ENCODE peak calls at places on chromosomes 7 and 10, in four cellular contexts. I is NT2/D1, U is H9, Q is GM23248. J is an unnamed sample.

GRCh38 chr7:34143397-34143796 is 238.1 kb downstream of the BMPER start:
- DNase-seq in Q (peak; percentile 73), U (no peak), I (no peak), J (no peak)

GRCh38 chr7:28409716-28410627 is 2.3 kb upstream of the CREB5 start:
- DNase-seq in Q (peak; percentile 82), U (peak; percentile 60), I (no peak), J (peak; percentile 26)

GRCh38 chr10:43427166-43427825 is 9.6 kb upstream of the ZNF487 start:
- DNase-seq in Q (no peak), I (no peak), U (no peak), J (no peak)

GRCh38 chr7:45888185-45888992 is at the start of gene IGFBP1:
- DNase-seq in U (peak; percentile 45), I (no peak), Q (peak; percentile 70), J (no peak)

GRCh38 chr10:97494863-97495506 is 3.2 kb downstream of the MMS19 start:
- DNase-seq in I (no peak), U (peak; percentile 71), Q (peak; percentile 38), J (no peak)

GRCh38 chr10:125878957-125879835 is 1.9 kb downstream of the DHX32 start:
- DNase-seq in Q (peak; percentile 91), U (no peak), I (no peak), J (peak; percentile 92)

GRCh38 chr10:110681023-110681681 is 37.0 kb downstream of the RBM20 start:
- DNase-seq in I (no peak), U (peak; percentile 79), Q (peak; percentile 30), J (peak; percentile 37)

GRCh38 chr10:200405-200804 is 65.2 kb downstream of the ZMYND11 start:
- DNase-seq in U (no peak), I (no peak), Q (peak; percentile 47), J (no peak)

GRCh38 chr10:69337312-69338132 is 59.2 kb downstream of the HK1 start:
- DNase-seq in U (no peak), Q (peak; percentile 88), I (no peak), J (no peak)

GRCh38 chr7:129169705-129170319 is 18.6 kb upstream of the SMO start:
- DNase-seq in I (no peak), U (peak; percentile 47), Q (no peak), J (no peak)

GRCh38 chr7:28091190-28091589 is 89.4 kb downstream of the JAZF1 start:
- DNase-seq in U (no peak), I (no peak), Q (no peak), J (no peak)

GRCh38 chr10:82621680-82622079 is 746.7 kb downstream of the NRG3 start:
- DNase-seq in I (no peak), Q (no peak), U (no peak), J (no peak)

GRCh38 chr7:106377847-106378361 is 93.1 kb upstream of the NAMPT start:
- DNase-seq in I (no peak), Q (no peak), U (no peak), J (no peak)

GRCh38 chr10:74589226-74589673 is 237.2 kb upstream of the KAT6B start:
- DNase-seq in I (no peak), Q (peak; percentile 97), U (no peak), J (peak; percentile 73)

GRCh38 chr10:32374605-32375004 is 27.6 kb upstream of the EPC1 start:
- DNase-seq in Q (no peak), U (no peak), I (no peak), J (no peak)

GRCh38 chr10:132339276-132339675 is 7.3 kb downstream of the LRRC27 start:
- DNase-seq in I (no peak), Q (no peak), U (no peak), J (no peak)

GRCh38 chr10:87794285-87794684 is 23.7 kb downstream of the ATAD1 start:
- DNase-seq in U (no peak), Q (no peak), I (no peak), J (no peak)

GRCh38 chr10:88920198-88920597 is 32.4 kb downstream of the ACTA2 start:
- DNase-seq in U (no peak), Q (peak; percentile 86), I (no peak), J (no peak)

GRCh38 chr10:131773989-131774343 is 126.8 kb upstream of the PPP2R2D start:
- DNase-seq in U (no peak), I (no peak), Q (no peak), J (no peak)

GRCh38 chr7:90681336-90682019 is 85.4 kb downstream of the CDK14 start:
- DNase-seq in I (no peak), U (no peak), Q (peak; percentile 21), J (no peak)

GRCh38 chr7:130897515-130898419 is 163.8 kb upstream of the KLF14 start:
- DNase-seq in Q (peak; percentile 47), I (no peak), U (no peak), J (peak; percentile 35)

GRCh38 chr10:22429146-22429545 is 83.8 kb downstream of the SPAG6 start:
- DNase-seq in U (no peak), I (no peak), Q (no peak), J (peak; percentile 48)

GRCh38 chr10:68537796-68538195 is 10.5 kb upstream of the SLC25A16 start:
- DNase-seq in I (no peak), U (no peak), Q (no peak), J (no peak)

GRCh38 chr10:127977368-127978009 is 70.6 kb downstream of the PTPRE start:
- DNase-seq in I (no peak), U (peak; percentile 29), Q (peak; percentile 81), J (peak; percentile 17)

GRCh38 chr10:76553231-76553630 is 1084.4 kb downstream of the KCNMA1 start:
- DNase-seq in Q (no peak), U (no peak), I (no peak), J (no peak)

GRCh38 chr10:27503498-27504006 is 552 bp upstream of the RAB18 start:
- DNase-seq in I (no peak), Q (no peak), U (no peak), J (no peak)

GRCh38 chr7:39130740-39131538 is 153.2 kb downstream of the POU6F2 start:
- DNase-seq in U (no peak), Q (no peak), I (no peak), J (no peak)

GRCh38 chr7:130394421-130395188 is 14.3 kb downstream of the CPA1 start:
- DNase-seq in I (no peak), Q (no peak), U (no peak), J (no peak)

GRCh38 chr10:66931340-66931948 is 5.6 kb downstream of the LRRTM3 start:
- DNase-seq in Q (peak; percentile 62), I (peak; percentile 30), U (no peak), J (peak; percentile 97)

GRCh38 chr7:120725376-120726039 is 132.4 kb downstream of the TSPAN12 start:
- DNase-seq in I (no peak), Q (peak; percentile 81), U (no peak), J (peak; percentile 64)

GRCh38 chr10:43712821-43713584 is 64.3 kb upstream of the ZNF32 start:
- DNase-seq in Q (peak; percentile 39), I (no peak), U (no peak), J (no peak)

GRCh38 chr10:124040454-124040853 is 52.9 kb downstream of the CHST15 start:
- DNase-seq in I (no peak), Q (no peak), U (no peak), J (no peak)
- H3K9ac ChIP-seq in I (no peak overlapping the region), Q (no peak overlapping the region), U (no peak overlapping the region), J (no peak overlapping the region)

GRCh38 chr10:86164216-86164774 is 202.3 kb downstream of the GRID1 start:
- DNase-seq in I (no peak), Q (no peak), U (no peak), J (no peak)
- H3K9ac ChIP-seq in I (no peak overlapping the region), Q (no peak overlapping the region), U (no peak overlapping the region), J (no peak overlapping the region)

GRCh38 chr7:97422046-97422445 is 304.5 kb downstream of the SDHAF3 start:
- DNase-seq in Q (no peak), I (no peak), U (no peak), J (no peak)
- H3K9ac ChIP-seq in Q (no peak overlapping the region), I (no peak overlapping the region), U (no peak overlapping the region), J (no peak overlapping the region)

DNA sequence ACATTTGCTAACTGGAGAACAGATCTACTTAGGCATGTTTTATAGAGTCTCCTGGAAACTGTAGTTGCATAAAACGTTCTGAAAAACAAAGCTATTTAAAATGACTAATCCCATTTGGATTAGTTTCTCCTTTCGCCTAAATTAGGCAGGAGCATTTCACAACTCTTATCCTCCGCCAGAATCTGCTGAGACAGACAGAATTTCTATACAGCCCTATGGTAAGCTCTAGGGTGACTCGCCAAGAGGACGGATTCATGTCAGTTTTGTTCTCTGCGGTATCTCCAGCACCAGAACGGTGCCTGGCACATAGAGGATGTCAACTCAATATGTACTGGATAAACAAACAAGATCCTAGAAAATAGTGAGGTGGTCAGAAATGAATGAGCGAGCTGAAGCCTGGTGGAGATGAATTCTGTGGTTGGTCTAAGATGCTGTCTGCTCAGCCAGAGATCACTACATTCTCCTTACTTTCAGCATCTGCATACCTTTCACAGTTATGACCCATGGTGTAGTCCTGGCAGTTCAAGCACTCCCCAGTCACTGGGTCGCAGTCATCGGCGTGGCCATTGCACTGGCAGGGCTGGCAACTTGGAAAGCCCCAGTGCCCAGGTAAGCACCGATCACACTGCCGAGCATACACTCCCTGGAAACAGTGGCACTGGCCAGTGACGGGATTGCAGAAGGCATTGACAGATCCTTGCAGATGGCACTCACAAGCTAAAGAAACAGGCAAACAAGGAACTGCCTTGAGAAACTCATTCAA is 44.0 kb downstream of the LAMB1 start:
- DNase-seq in I (no peak), Q (peak; percentile 92), U (no peak), J (no peak)
- H3K9ac ChIP-seq in I (no peak overlapping the region), Q (no peak overlapping the region), U (no peak overlapping the region), J (no peak overlapping the region)

GRCh38 chr10:133396035-133396624 is 2.2 kb downstream of the MTG1 start:
- DNase-seq in U (no peak), Q (peak; percentile 30), I (no peak), J (no peak)

GRCh38 chr10:133394801-133395221 is 854 bp downstream of the MTG1 start:
- DNase-seq in I (no peak), Q (peak; percentile 37), U (no peak), J (no peak)

GRCh38 chr10:133393401-133394063 is 425 bp upstream of the MTG1 start:
- DNase-seq in U (peak; percentile 31), I (no peak), Q (no peak), J (no peak)

GRCh38 chr10:133391761-133392518 is 2.0 kb upstream of the MTG1 start:
- DNase-seq in U (no peak), Q (no peak), I (no peak), J (no peak)

DNA sequence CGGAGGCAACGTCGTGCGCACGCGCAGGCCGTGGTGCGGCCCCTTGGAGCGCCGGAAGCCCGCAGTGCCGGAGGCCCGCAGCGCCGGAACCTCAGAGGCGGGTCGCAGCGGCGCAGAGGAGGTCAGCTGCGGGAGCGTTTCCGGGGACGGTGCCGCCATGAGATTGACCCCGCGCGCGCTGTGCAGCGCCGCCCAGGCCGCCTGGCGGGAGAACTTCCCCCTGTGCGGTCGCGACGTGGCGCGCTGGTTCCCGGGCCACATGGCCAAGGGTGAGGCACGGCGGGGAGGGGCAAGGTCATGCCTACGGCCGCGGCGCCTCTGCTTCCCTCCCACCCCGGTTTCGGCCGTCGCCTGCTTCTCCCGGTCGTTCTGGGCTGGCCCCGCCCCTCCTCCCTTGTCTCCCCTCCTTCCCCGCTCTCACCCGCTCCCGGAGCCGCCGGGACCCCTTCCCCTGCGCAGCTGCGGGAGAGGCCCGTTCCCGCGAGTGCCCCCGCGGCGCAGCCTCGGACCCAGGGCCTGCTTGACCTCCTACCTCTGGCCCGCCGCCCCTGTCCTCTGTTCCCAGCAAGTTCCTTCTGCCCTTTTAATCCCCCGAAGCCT is at the start of gene MTG1:
- DNase-seq in Q (peak; percentile 98), I (peak; percentile 81), U (peak; percentile 95), J (peak; percentile 93)
- H3K9ac ChIP-seq in Q (peak within 1 kb of the TSS; percentile 94), I (peak within 1 kb of the TSS; percentile 96), U (peak within 1 kb of the TSS; percentile 96), J (peak within 1 kb of the TSS; percentile 100)

J was measured in PC-3.